ENCODE peak calls at places on chromosomes 5 and 9, in ten cellular contexts. P is A673, S is GM10248, C is psoas muscle, M is cardiac fibroblast, F is activated B cell treated with CpG ODN at 0.5 μM for 24 hours, A is endothelial cell, R is sigmoid colon, D is Panc1, Y is heart right ventricle. K is an unnamed sample.

GRCh38 chr9:115775669-115776068 is 377.9 kb upstream of the PAPPA start:
- DNase-seq in A (no peak), D (no peak), C (no peak), P (no peak), S (no peak), R (no peak), F (no peak), Y (no peak), M (peak; percentile 22), K (no peak)

GRCh38 chr9:93682155-93682968 is 106.0 kb downstream of the PHF2 start:
- DNase-seq in R (peak; percentile 75), Y (peak; percentile 48), F (peak; percentile 48), D (no peak), S (peak; percentile 79), M (peak; percentile 62), C (peak; percentile 58), P (peak; percentile 71), A (peak; percentile 89), K (peak; percentile 61)

GRCh38 chr5:163408311-163408923 is 29.0 kb upstream of the CCNG1 start:
- DNase-seq in S (peak; percentile 57), R (peak; percentile 63), D (peak; percentile 28), C (peak; percentile 41), F (no peak), A (peak; percentile 61), P (peak; percentile 81), M (peak; percentile 79), Y (peak; percentile 49), K (peak; percentile 35)

GRCh38 chr9:136566899-136567298 is 21.1 kb upstream of the NOTCH1 start:
- DNase-seq in Y (no peak), S (no peak), P (no peak), D (no peak), M (peak; percentile 42), A (no peak), R (peak; percentile 88), C (peak; percentile 65), F (no peak), K (no peak)

GRCh38 chr5:75886706-75887105 is 169.5 kb upstream of the POC5 start:
- DNase-seq in R (no peak), D (no peak), A (no peak), F (no peak), S (no peak), M (peak; percentile 3), P (peak; percentile 21), Y (no peak), C (no peak), K (no peak)

GRCh38 chr9:93886911-93887310 is 68.2 kb downstream of the BARX1 start:
- DNase-seq in S (no peak), R (no peak), D (no peak), C (no peak), A (no peak), F (no peak), Y (no peak), P (no peak), M (no peak), K (no peak)

GRCh38 chr5:124371121-124371706 is 375.2 kb downstream of the ZNF608 start:
- DNase-seq in D (no peak), A (no peak), M (peak; percentile 2), P (no peak), S (no peak), C (no peak), R (peak; percentile 81), F (no peak), Y (peak; percentile 18), K (no peak)

GRCh38 chr5:392431-392988 is 50.5 kb upstream of the EXOC3 start:
- DNase-seq in F (no peak), C (no peak), M (peak; percentile 59), D (no peak), Y (no peak), A (no peak), S (peak; percentile 88), P (peak; percentile 30), R (no peak), K (no peak)

GRCh38 chr9:129240581-129241211 is 62.6 kb upstream of the IER5L start:
- DNase-seq in C (peak; percentile 2), P (no peak), F (no peak), D (no peak), Y (no peak), R (no peak), M (no peak), S (no peak), A (no peak), K (no peak)

GRCh38 chr5:39394946-39395345 is 29.8 kb downstream of the DAB2 start:
- DNase-seq in R (no peak), M (peak; percentile 92), Y (no peak), C (no peak), D (no peak), F (no peak), A (no peak), P (no peak), S (no peak), K (no peak)

GRCh38 chr9:136645903-136646754 is 16.6 kb upstream of the EGFL7 start:
- DNase-seq in C (peak; percentile 53), P (no peak), Y (peak; percentile 87), S (no peak), D (no peak), A (peak; percentile 92), R (no peak), F (peak; percentile 26), M (peak; percentile 29), K (no peak)

GRCh38 chr5:85967681-85968080 is 650.1 kb upstream of the COX7C start:
- DNase-seq in D (no peak), P (no peak), Y (no peak), S (no peak), R (no peak), A (no peak), F (no peak), M (no peak), C (no peak), K (no peak)

GRCh38 chr5:116063950-116064349 is 20.9 kb upstream of the COMMD10 start:
- DNase-seq in A (no peak), Y (no peak), C (no peak), M (no peak), S (no peak), D (no peak), P (peak; percentile 58), R (no peak), F (no peak), K (no peak)

GRCh38 chr5:142432369-142432863 is 107.6 kb upstream of the SPRY4 start:
- DNase-seq in F (no peak), A (no peak), P (no peak), Y (peak; percentile 13), S (peak; percentile 34), R (no peak), C (no peak), D (no peak), M (no peak), K (no peak)

DNA sequence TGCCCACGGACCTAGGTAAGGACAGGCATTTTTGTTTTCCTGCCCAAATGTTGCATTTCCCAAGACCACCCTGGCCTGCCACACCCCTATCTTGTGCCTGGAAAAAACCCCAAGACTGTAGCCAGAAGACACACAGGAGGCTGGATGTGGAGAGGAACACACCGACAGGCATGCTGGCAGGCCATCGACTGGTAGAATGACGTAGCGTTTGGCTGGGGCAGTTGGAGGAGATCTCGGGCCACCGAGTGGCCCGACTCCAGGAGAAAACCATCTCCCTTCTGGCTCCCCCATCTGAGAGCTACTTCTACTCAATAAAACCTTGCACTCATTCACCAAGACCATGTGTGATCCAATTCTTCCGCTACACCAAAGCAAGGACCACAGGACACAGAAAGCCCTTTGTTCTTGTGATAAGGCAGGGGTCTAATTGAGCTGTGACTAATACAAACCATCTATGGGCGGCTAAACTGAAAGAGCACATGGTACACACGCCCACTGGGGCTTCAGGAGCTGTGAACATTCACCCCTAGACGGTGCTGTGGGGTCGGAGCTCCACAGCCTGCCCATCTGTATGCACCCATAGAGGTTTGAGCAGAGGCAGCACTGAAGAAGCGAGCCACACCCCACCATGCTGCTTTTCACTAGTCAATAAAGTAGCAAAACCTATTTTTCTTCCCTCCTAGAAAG is 38.9 kb upstream of the N4BP3 start:
- DNase-seq in D (no peak), R (no peak), P (peak; percentile 29), M (no peak), F (no peak), Y (no peak), C (no peak), A (no peak), S (no peak), K (no peak)
- TF ChIP-seq CTCF in D (no peak), R (no peak), P (no peak), M (no peak), F (no peak), Y (no peak), C (no peak), A (no peak), S (no peak), K (no peak)

DNA sequence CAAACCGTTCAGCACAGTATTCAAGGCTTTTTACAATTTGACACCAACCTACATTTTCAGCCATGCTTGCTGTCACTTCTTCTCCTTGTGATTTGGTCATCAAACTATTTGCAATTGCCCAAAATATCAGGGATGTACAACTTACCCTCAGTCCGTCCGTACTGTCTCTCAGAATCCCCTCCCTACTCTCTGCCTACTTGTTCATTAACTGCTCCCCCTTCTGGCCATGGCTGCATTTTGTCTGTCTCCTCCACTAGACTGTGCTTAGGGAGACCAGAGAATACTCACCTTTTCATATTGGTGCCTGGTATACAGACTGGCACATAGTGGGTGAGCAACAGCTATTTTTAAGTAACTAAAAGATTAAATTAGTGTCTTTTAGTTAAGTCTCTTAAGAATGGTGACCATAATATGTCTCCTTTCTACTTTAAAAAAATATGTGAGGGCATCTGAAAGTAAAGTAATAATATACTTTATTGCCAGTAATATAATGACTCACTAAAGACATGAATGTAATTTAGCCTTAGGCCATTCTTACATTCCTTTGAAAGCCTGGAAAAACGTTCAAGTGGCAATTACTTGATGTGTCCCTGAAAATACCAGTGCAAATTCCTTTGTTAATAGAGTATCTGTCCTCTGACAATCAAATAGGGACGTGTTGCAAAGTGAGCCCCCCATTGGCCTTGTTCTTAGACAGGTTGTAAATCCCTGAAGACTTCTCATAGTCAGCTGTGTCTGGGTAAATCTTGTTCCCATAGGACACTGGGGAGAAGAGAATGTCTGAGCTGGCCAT is 27.8 kb downstream of the PRLR start:
- DNase-seq in R (no peak), A (peak; percentile 69), P (peak; percentile 63), S (peak; percentile 33), D (no peak), M (peak; percentile 64), F (no peak), Y (peak; percentile 26), C (no peak), K (peak; percentile 13)
- TF ChIP-seq CTCF in R (no peak), A (peak; percentile 37), P (peak; percentile 73), S (peak; percentile 44), D (peak; percentile 56), M (peak; percentile 58), F (no peak), Y (peak; percentile 13), C (no peak), K (peak; percentile 52)

GRCh38 chr5:60295423-60295822 is 401.9 kb upstream of the PDE4D start:
- DNase-seq in S (peak; percentile 9), A (peak; percentile 41), M (peak; percentile 3), C (no peak), Y (peak; percentile 12), P (peak; percentile 61), D (peak; percentile 30), R (no peak), F (no peak), K (no peak)
- TF ChIP-seq CTCF in S (peak; percentile 32), A (peak; percentile 38), M (peak; percentile 24), C (no peak), Y (no peak), P (peak; percentile 67), D (peak; percentile 26), R (no peak), F (no peak), K (peak; percentile 60)

GRCh38 chr9:10612649-10613398 is at the start of gene PTPRD:
- DNase-seq in F (no peak), D (no peak), P (peak; percentile 67), A (peak; percentile 59), R (no peak), S (peak; percentile 47), C (no peak), M (peak; percentile 27), Y (no peak), K (peak; percentile 59)
- TF ChIP-seq CTCF in F (no peak), D (peak; percentile 23), P (no peak), A (peak; percentile 35), R (no peak), S (no peak), C (no peak), M (no peak), Y (no peak), K (peak; percentile 67)